ENCODE peak calls at places on chromosomes 11 and 22, in four cellular contexts. L, F, U and E are unnamed samples.

GRCh38 chr11:65870706-65871681 is 1.6 kb downstream of the EFEMP2 start:
- DNase-seq in L (peak), F (no peak), U (peak), E (no peak)

GRCh38 chr22:39122772-39123470 is 25.9 kb downstream of the APOBEC3H start:
- DNase-seq in L (no peak), F (no peak), U (no peak), E (no peak)

GRCh38 chr11:68933605-68934320 is 30.1 kb downstream of the IGHMBP2 start:
- DNase-seq in L (no peak), F (no peak), U (no peak), E (no peak)

GRCh38 chr11:94183886-94184264 is 55.2 kb downstream of the PANX1 start:
- DNase-seq in L (peak), F (peak), U (peak), E (no peak)

GRCh38 chr11:70556884-70557741 is 158.8 kb downstream of the CTTN start:
- DNase-seq in L (no peak), F (no peak), U (no peak), E (no peak)

GRCh38 chr11:115555336-115556090 is 51.3 kb upstream of the CADM1 start:
- DNase-seq in L (no peak), F (no peak), U (no peak), E (no peak)

GRCh38 chr11:131234146-131234680 is 136.2 kb upstream of the NTM start:
- DNase-seq in L (peak), F (no peak), U (no peak), E (no peak)

GRCh38 chr11:131041331-131042040 is 125.2 kb upstream of the SNX19 start:
- DNase-seq in L (no peak), F (no peak), U (no peak), E (no peak)

GRCh38 chr22:23419151-23419550 is 160.9 kb downstream of the IGLL1 start:
- DNase-seq in L (no peak), F (no peak), U (no peak), E (no peak)

GRCh38 chr22:41237036-41237706 is 3.6 kb downstream of the CHADL start:
- DNase-seq in L (peak), F (no peak), U (no peak), E (no peak)

GRCh38 chr11:110527146-110527545 is 97.4 kb downstream of the FDX1 start:
- DNase-seq in L (no peak), F (no peak), U (no peak), E (peak)

GRCh38 chr22:18088825-18089568 is 11.2 kb downstream of the PEX26 start:
- DNase-seq in L (no peak), F (no peak), U (no peak), E (no peak)

GRCh38 chr22:46604306-46604690 is 15.9 kb upstream of the GRAMD4 start:
- DNase-seq in L (no peak), F (peak), U (peak), E (no peak)

GRCh38 chr11:93939084-93939780 is 81.9 kb upstream of the HEPHL1 start:
- DNase-seq in L (no peak), F (no peak), U (no peak), E (peak)

GRCh38 chr11:8268530-8269461 is 5.1 kb upstream of the LMO1 start:
- DNase-seq in L (peak), F (no peak), U (no peak), E (no peak)

GRCh38 chr11:121841487-121842167 is 274.4 kb downstream of the BLID start:
- DNase-seq in L (peak), F (no peak), U (no peak), E (peak)

GRCh38 chr11:1864831-1865665 is 12.2 kb downstream of the LSP1 start:
- DNase-seq in L (no peak), F (no peak), U (no peak), E (no peak)

GRCh38 chr22:20175597-20175900 is 24.7 kb upstream of the CCDC188 start:
- DNase-seq in L (no peak), F (no peak), U (no peak), E (no peak)

GRCh38 chr11:77081976-77082836 is 15.4 kb downstream of the CAPN5 start:
- DNase-seq in L (no peak), F (no peak), U (no peak), E (no peak)

GRCh38 chr11:111097191-111097590 is 148.3 kb upstream of the POU2AF2 start:
- DNase-seq in L (no peak), F (no peak), U (peak), E (peak)

GRCh38 chr11:6911946-6912345 is 8.9 kb upstream of the OR2D3 start:
- DNase-seq in L (no peak), F (no peak), U (no peak), E (peak)

GRCh38 chr11:134951305-134951700 is 539.3 kb upstream of the B3GAT1 start:
- DNase-seq in L (peak), F (no peak), U (no peak), E (no peak)

GRCh38 chr11:115505165-115505564 is 950 bp upstream of the CADM1 start:
- DNase-seq in L (no peak), F (no peak), U (no peak), E (no peak)

GRCh38 chr11:58075781-58076180 is 45.0 kb downstream of the OR6Q1 start:
- DNase-seq in L (no peak), F (no peak), U (no peak), E (no peak)

GRCh38 chr11:14054708-14055107 is 92.2 kb downstream of the SPON1 start:
- DNase-seq in L (no peak), F (no peak), U (peak), E (peak)

GRCh38 chr11:17846852-17847453 is 112.4 kb downstream of the KCNC1 start:
- DNase-seq in L (peak), F (no peak), U (peak), E (no peak)

GRCh38 chr11:62922653-62923371 is 1.6 kb upstream of the CHRM1 start:
- DNase-seq in L (no peak), F (peak), U (no peak), E (no peak)

GRCh38 chr11:58772719-58773285 is 41.1 kb upstream of the GLYAT start:
- DNase-seq in L (no peak), F (no peak), U (no peak), E (no peak)

GRCh38 chr11:114606003-114606801 is 10.6 kb upstream of the NXPE4 start:
- DNase-seq in L (no peak), F (no peak), U (no peak), E (no peak)